ENCODE peak calls at places on chromosomes 6 and 20, in seven cellular contexts. S, P, G, H, A, W and V are unnamed samples.

GRCh38 chr20:38222231-38222922 is 38.2 kb downstream of the KIAA1755 start:
- DNase-seq in S (no peak), P (no peak), G (peak; percentile 73), H (peak; percentile 78), A (peak; percentile 23), W (peak; percentile 87), V (peak; percentile 69)

GRCh38 chr6:69866351-69867074 is at the start of gene COL19A1:
- DNase-seq in S (no peak), P (no peak), G (no peak), H (peak; percentile 31), A (no peak), W (no peak), V (no peak)

GRCh38 chr6:33377166-33377565 is 14.5 kb upstream of the KIFC1 start:
- DNase-seq in S (no peak), P (no peak), G (no peak), H (no peak), A (no peak), W (no peak), V (no peak)

GRCh38 chr20:58268936-58269619 is 40.4 kb upstream of the RAB22A start:
- DNase-seq in S (no peak), P (no peak), G (no peak), H (peak; percentile 31), A (no peak), W (no peak), V (no peak)

GRCh38 chr6:10838794-10839333 is 525 bp upstream of the MAK start:
- DNase-seq in S (no peak), P (no peak), G (peak; percentile 57), H (peak; percentile 31), A (no peak), W (no peak), V (no peak)

GRCh38 chr6:125099211-125100017 is 54.2 kb upstream of the TPD52L1 start:
- DNase-seq in S (no peak), P (no peak), G (no peak), H (peak; percentile 35), A (no peak), W (peak; percentile 59), V (peak; percentile 74)

GRCh38 chr6:82283771-82284420 is 36.4 kb upstream of the IBTK start:
- DNase-seq in S (no peak), P (no peak), G (no peak), H (no peak), A (no peak), W (no peak), V (no peak)

GRCh38 chr6:128271011-128271410 is 249.4 kb downstream of the PTPRK start:
- DNase-seq in S (no peak), P (no peak), G (no peak), H (no peak), A (no peak), W (no peak), V (no peak)

GRCh38 chr6:144696610-144697376 is 411.7 kb downstream of the UTRN start:
- DNase-seq in S (no peak), P (no peak), G (no peak), H (no peak), A (no peak), W (no peak), V (no peak)

GRCh38 chr20:3755814-3756480 is 11.6 kb downstream of the ADISSP start:
- DNase-seq in S (no peak), P (no peak), G (no peak), H (no peak), A (no peak), W (no peak), V (no peak)

GRCh38 chr6:11277275-11278206 is 45.1 kb upstream of the NEDD9 start:
- DNase-seq in S (no peak), P (no peak), G (peak; percentile 46), H (peak; percentile 24), A (no peak), W (peak; percentile 44), V (no peak)

GRCh38 chr6:15555101-15556038 is 107.5 kb downstream of the DTNBP1 start:
- DNase-seq in S (no peak), P (no peak), G (no peak), H (no peak), A (no peak), W (no peak), V (no peak)

GRCh38 chr6:112408522-112408921 is 61.4 kb downstream of the RFPL4B start:
- DNase-seq in S (no peak), P (no peak), G (no peak), H (no peak), A (no peak), W (no peak), V (no peak)